ENCODE peak calls at places on chromosome 20, in five cellular contexts. R is CD4-positive, alpha-beta T cell; F is AG04450; C is activated naive CD4-positive, alpha-beta T cell treated with anti-CD3 and anti-CD28 coated beads, Interleukin-2, amount 10 ng/mL, durations not matched to agents 7 days and 5 days; S is endothelial cell. V is an unnamed sample.

GRCh38 chr20:676315-676937 is 824 bp upstream of the SCRT2 start:
- DNase-seq in R (no peak), F (no peak), C (no peak), S (no peak), V (no peak)

GRCh38 chr20:25139061-25139705 is 56.3 kb upstream of the ENTPD6 start:
- DNase-seq in F (no peak), S (no peak), C (no peak), R (no peak), V (no peak)

GRCh38 chr20:10507052-10507451 is 71.9 kb downstream of the SLX4IP start:
- DNase-seq in S (no peak), C (no peak), F (no peak), R (no peak), V (no peak)

GRCh38 chr20:63577317-63577894 is 3.4 kb upstream of the HELZ2 start:
- DNase-seq in S (no peak), F (no peak), R (no peak), C (no peak), V (peak)

GRCh38 chr20:48850681-48851299 is 23.0 kb upstream of the PREX1 start:
- DNase-seq in F (no peak), S (no peak), R (no peak), C (no peak), V (no peak)

GRCh38 chr20:41650221-41650948 is 32.2 kb upstream of the CHD6 start:
- DNase-seq in F (no peak), R (no peak), S (no peak), C (no peak), V (no peak)

GRCh38 chr20:10812738-10813327 is 139.0 kb upstream of the JAG1 start:
- DNase-seq in R (no peak), S (no peak), F (no peak), C (no peak), V (no peak)

GRCh38 chr20:52168116-52168515 is 23.5 kb downstream of the ZFP64 start:
- DNase-seq in S (no peak), F (no peak), C (no peak), R (no peak), V (no peak)

GRCh38 chr20:64166712-64167615 is 2.7 kb downstream of the MYT1 start:
- DNase-seq in R (no peak), S (peak), C (no peak), F (no peak), V (no peak)

GRCh38 chr20:51354191-51354768 is 188.2 kb downstream of the NFATC2 start:
- DNase-seq in C (no peak), F (no peak), R (no peak), S (no peak), V (no peak)

V was measured in gastrocnemius medialis.